ENCODE peak calls at places on chromosomes 7 and 10, in eight cellular contexts. One of them, this sample, is unnamed.

GRCh38 chr7:137572071-137572784 is 228.7 kb upstream of the PTN start:
- DNase-seq in activated T-helper 1 cell treated with Interleukin-2 at 50 U/mL for 16 hours: no peak
- DNase-seq in glomerular endothelial cell: no peak
- DNase-seq in stimulated activated CD4-positive, alpha-beta T cell treated with anti-CD3 and anti-CD28 coated beads, Interleukin-2, amount 100 ng/mL, for 48 hours: no peak
- DNase-seq in Calu3: no peak
- DNase-seq in astrocyte of the cerebellum: no peak
- DNase-seq in Daoy: no peak
- DNase-seq in Right ventricle myocardium inferior: no peak
- DNase-seq in this sample: no peak

GRCh38 chr7:15376601-15377000 is 185.2 kb downstream of the AGMO start:
- DNase-seq in Calu3: no peak
- DNase-seq in Daoy: no peak
- DNase-seq in stimulated activated CD4-positive, alpha-beta T cell treated with anti-CD3 and anti-CD28 coated beads, Interleukin-2, amount 100 ng/mL, for 48 hours: no peak
- DNase-seq in glomerular endothelial cell: no peak
- DNase-seq in activated T-helper 1 cell treated with Interleukin-2 at 50 U/mL for 16 hours: no peak
- DNase-seq in Right ventricle myocardium inferior: no peak
- DNase-seq in astrocyte of the cerebellum: no peak
- DNase-seq in this sample: no peak

GRCh38 chr10:34494012-34494411 is 321.1 kb downstream of the PARD3 start:
- DNase-seq in Daoy: no peak
- DNase-seq in activated T-helper 1 cell treated with Interleukin-2 at 50 U/mL for 16 hours: no peak
- DNase-seq in Calu3: no peak
- DNase-seq in Right ventricle myocardium inferior: no peak
- DNase-seq in astrocyte of the cerebellum: no peak
- DNase-seq in stimulated activated CD4-positive, alpha-beta T cell treated with anti-CD3 and anti-CD28 coated beads, Interleukin-2, amount 100 ng/mL, for 48 hours: no peak
- DNase-seq in glomerular endothelial cell: no peak
- DNase-seq in this sample: no peak

GRCh38 chr10:9045311-9045710 is 990.8 kb downstream of the GATA3 start:
- DNase-seq in stimulated activated CD4-positive, alpha-beta T cell treated with anti-CD3 and anti-CD28 coated beads, Interleukin-2, amount 100 ng/mL, for 48 hours: no peak
- DNase-seq in Calu3: no peak
- DNase-seq in astrocyte of the cerebellum: no peak
- DNase-seq in glomerular endothelial cell: no peak
- DNase-seq in Right ventricle myocardium inferior: no peak
- DNase-seq in Daoy: no peak
- DNase-seq in activated T-helper 1 cell treated with Interleukin-2 at 50 U/mL for 16 hours: no peak
- DNase-seq in this sample: no peak

GRCh38 chr7:158695726-158696452 is 8.7 kb downstream of the NCAPG2 start:
- DNase-seq in Right ventricle myocardium inferior: no peak
- DNase-seq in stimulated activated CD4-positive, alpha-beta T cell treated with anti-CD3 and anti-CD28 coated beads, Interleukin-2, amount 100 ng/mL, for 48 hours: no peak
- DNase-seq in activated T-helper 1 cell treated with Interleukin-2 at 50 U/mL for 16 hours: peak
- DNase-seq in Calu3: no peak
- DNase-seq in Daoy: peak
- DNase-seq in astrocyte of the cerebellum: peak
- DNase-seq in glomerular endothelial cell: peak
- DNase-seq in this sample: no peak

GRCh38 chr7:65251851-65252620 is 121.6 kb upstream of the ZNF92 start:
- DNase-seq in Daoy: peak
- DNase-seq in activated T-helper 1 cell treated with Interleukin-2 at 50 U/mL for 16 hours: no peak
- DNase-seq in astrocyte of the cerebellum: peak
- DNase-seq in Calu3: peak
- DNase-seq in Right ventricle myocardium inferior: no peak
- DNase-seq in glomerular endothelial cell: no peak
- DNase-seq in stimulated activated CD4-positive, alpha-beta T cell treated with anti-CD3 and anti-CD28 coated beads, Interleukin-2, amount 100 ng/mL, for 48 hours: no peak
- DNase-seq in this sample: no peak

GRCh38 chr10:34333513-34333912 is 481.6 kb downstream of the PARD3 start:
- DNase-seq in Daoy: peak
- DNase-seq in activated T-helper 1 cell treated with Interleukin-2 at 50 U/mL for 16 hours: no peak
- DNase-seq in Calu3: peak
- DNase-seq in stimulated activated CD4-positive, alpha-beta T cell treated with anti-CD3 and anti-CD28 coated beads, Interleukin-2, amount 100 ng/mL, for 48 hours: no peak
- DNase-seq in astrocyte of the cerebellum: peak
- DNase-seq in Right ventricle myocardium inferior: no peak
- DNase-seq in glomerular endothelial cell: no peak
- DNase-seq in this sample: no peak

GRCh38 chr7:47441796-47442744 is 139.8 kb downstream of the TNS3 start:
- DNase-seq in glomerular endothelial cell: no peak
- DNase-seq in stimulated activated CD4-positive, alpha-beta T cell treated with anti-CD3 and anti-CD28 coated beads, Interleukin-2, amount 100 ng/mL, for 48 hours: no peak
- DNase-seq in astrocyte of the cerebellum: no peak
- DNase-seq in Right ventricle myocardium inferior: no peak
- DNase-seq in Daoy: no peak
- DNase-seq in Calu3: no peak
- DNase-seq in activated T-helper 1 cell treated with Interleukin-2 at 50 U/mL for 16 hours: no peak
- DNase-seq in this sample: no peak

GRCh38 chr10:103145860-103146466 is 47.1 kb downstream of the NT5C2 start:
- DNase-seq in astrocyte of the cerebellum: peak
- DNase-seq in activated T-helper 1 cell treated with Interleukin-2 at 50 U/mL for 16 hours: no peak
- DNase-seq in glomerular endothelial cell: peak
- DNase-seq in Calu3: peak
- DNase-seq in Daoy: peak
- DNase-seq in stimulated activated CD4-positive, alpha-beta T cell treated with anti-CD3 and anti-CD28 coated beads, Interleukin-2, amount 100 ng/mL, for 48 hours: peak
- DNase-seq in Right ventricle myocardium inferior: no peak
- DNase-seq in this sample: no peak

GRCh38 chr7:116832692-116833091 is 29.7 kb upstream of the CAPZA2 start:
- DNase-seq in Right ventricle myocardium inferior: no peak
- DNase-seq in glomerular endothelial cell: no peak
- DNase-seq in activated T-helper 1 cell treated with Interleukin-2 at 50 U/mL for 16 hours: no peak
- DNase-seq in Calu3: no peak
- DNase-seq in stimulated activated CD4-positive, alpha-beta T cell treated with anti-CD3 and anti-CD28 coated beads, Interleukin-2, amount 100 ng/mL, for 48 hours: no peak
- DNase-seq in Daoy: no peak
- DNase-seq in astrocyte of the cerebellum: no peak
- DNase-seq in this sample: no peak

GRCh38 chr10:132696728-132697567 is 89.0 kb downstream of the NKX6-2 start:
- DNase-seq in Right ventricle myocardium inferior: no peak
- DNase-seq in Calu3: no peak
- DNase-seq in glomerular endothelial cell: no peak
- DNase-seq in astrocyte of the cerebellum: no peak
- DNase-seq in stimulated activated CD4-positive, alpha-beta T cell treated with anti-CD3 and anti-CD28 coated beads, Interleukin-2, amount 100 ng/mL, for 48 hours: no peak
- DNase-seq in Daoy: no peak
- DNase-seq in activated T-helper 1 cell treated with Interleukin-2 at 50 U/mL for 16 hours: no peak
- DNase-seq in this sample: no peak

GRCh38 chr10:114874827-114875541 is 53.4 kb downstream of the FHIP2A start:
- DNase-seq in Calu3: no peak
- DNase-seq in Daoy: peak
- DNase-seq in activated T-helper 1 cell treated with Interleukin-2 at 50 U/mL for 16 hours: no peak
- DNase-seq in glomerular endothelial cell: no peak
- DNase-seq in stimulated activated CD4-positive, alpha-beta T cell treated with anti-CD3 and anti-CD28 coated beads, Interleukin-2, amount 100 ng/mL, for 48 hours: no peak
- DNase-seq in Right ventricle myocardium inferior: peak
- DNase-seq in astrocyte of the cerebellum: no peak
- DNase-seq in this sample: peak

GRCh38 chr10:101777857-101778145 is 1.9 kb upstream of the FGF8 start:
- DNase-seq in Calu3: no peak
- DNase-seq in Daoy: no peak
- DNase-seq in Right ventricle myocardium inferior: no peak
- DNase-seq in glomerular endothelial cell: no peak
- DNase-seq in activated T-helper 1 cell treated with Interleukin-2 at 50 U/mL for 16 hours: no peak
- DNase-seq in astrocyte of the cerebellum: no peak
- DNase-seq in stimulated activated CD4-positive, alpha-beta T cell treated with anti-CD3 and anti-CD28 coated beads, Interleukin-2, amount 100 ng/mL, for 48 hours: no peak
- DNase-seq in this sample: peak

GRCh38 chr10:33252324-33252723 is 82.1 kb downstream of the NRP1 start:
- DNase-seq in glomerular endothelial cell: no peak
- DNase-seq in activated T-helper 1 cell treated with Interleukin-2 at 50 U/mL for 16 hours: no peak
- DNase-seq in stimulated activated CD4-positive, alpha-beta T cell treated with anti-CD3 and anti-CD28 coated beads, Interleukin-2, amount 100 ng/mL, for 48 hours: no peak
- DNase-seq in Right ventricle myocardium inferior: no peak
- DNase-seq in astrocyte of the cerebellum: no peak
- DNase-seq in Calu3: no peak
- DNase-seq in Daoy: no peak
- DNase-seq in this sample: no peak

GRCh38 chr10:6704891-6705290 is 124.8 kb upstream of the PRKCQ start:
- DNase-seq in Right ventricle myocardium inferior: no peak
- DNase-seq in Calu3: no peak
- DNase-seq in Daoy: no peak
- DNase-seq in astrocyte of the cerebellum: no peak
- DNase-seq in stimulated activated CD4-positive, alpha-beta T cell treated with anti-CD3 and anti-CD28 coated beads, Interleukin-2, amount 100 ng/mL, for 48 hours: no peak
- DNase-seq in glomerular endothelial cell: no peak
- DNase-seq in activated T-helper 1 cell treated with Interleukin-2 at 50 U/mL for 16 hours: no peak
- DNase-seq in this sample: no peak

GRCh38 chr10:61066661-61067353 is 122.8 kb upstream of the RHOBTB1 start:
- DNase-seq in astrocyte of the cerebellum: no peak
- DNase-seq in glomerular endothelial cell: peak
- DNase-seq in Right ventricle myocardium inferior: no peak
- DNase-seq in Daoy: no peak
- DNase-seq in stimulated activated CD4-positive, alpha-beta T cell treated with anti-CD3 and anti-CD28 coated beads, Interleukin-2, amount 100 ng/mL, for 48 hours: no peak
- DNase-seq in Calu3: no peak
- DNase-seq in activated T-helper 1 cell treated with Interleukin-2 at 50 U/mL for 16 hours: no peak
- DNase-seq in this sample: no peak

GRCh38 chr7:32323687-32324086 is 166.5 kb downstream of the LSM5 start:
- DNase-seq in activated T-helper 1 cell treated with Interleukin-2 at 50 U/mL for 16 hours: no peak
- DNase-seq in Daoy: no peak
- DNase-seq in glomerular endothelial cell: no peak
- DNase-seq in Right ventricle myocardium inferior: no peak
- DNase-seq in astrocyte of the cerebellum: no peak
- DNase-seq in stimulated activated CD4-positive, alpha-beta T cell treated with anti-CD3 and anti-CD28 coated beads, Interleukin-2, amount 100 ng/mL, for 48 hours: no peak
- DNase-seq in Calu3: no peak
- DNase-seq in this sample: no peak

GRCh38 chr7:106057962-106058901 is 53.9 kb downstream of the SYPL1 start:
- DNase-seq in astrocyte of the cerebellum: no peak
- DNase-seq in activated T-helper 1 cell treated with Interleukin-2 at 50 U/mL for 16 hours: no peak
- DNase-seq in Right ventricle myocardium inferior: no peak
- DNase-seq in Calu3: peak
- DNase-seq in glomerular endothelial cell: no peak
- DNase-seq in stimulated activated CD4-positive, alpha-beta T cell treated with anti-CD3 and anti-CD28 coated beads, Interleukin-2, amount 100 ng/mL, for 48 hours: no peak
- DNase-seq in Daoy: no peak
- DNase-seq in this sample: peak

This sample was measured in kidney.